ENCODE peak calls at places on chromosome 19, in eight cellular contexts. C is lung, D is left ventricle myocardium inferior, S is aorta, V is ovary, R is uterus, A is mammary epithelial cell, X is endodermal cell. Q is an unnamed sample.

GRCh38 chr19:955803-956746 is 28.1 kb upstream of the WDR18 start:
- DNase-seq in C (no peak), D (no peak), S (no peak), V (no peak), R (no peak), A (no peak), X (no peak), Q (no peak)

GRCh38 chr19:44025217-44025936 is at the start of gene ZNF222:
- DNase-seq in C (peak; percentile 88), D (peak; percentile 80), S (peak; percentile 92), V (peak; percentile 71), R (peak; percentile 83), A (peak; percentile 84), X (peak; percentile 88), Q (peak; percentile 27)

GRCh38 chr19:1410136-1410786 is 2.9 kb downstream of the DAZAP1 start:
- DNase-seq in C (no peak), D (no peak), S (no peak), V (no peak), R (no peak), A (no peak), X (no peak), Q (no peak)

GRCh38 chr19:5578094-5578846 is 10.5 kb upstream of the TINCR start:
- DNase-seq in C (peak; percentile 63), D (peak; percentile 58), S (peak; percentile 66), V (peak; percentile 51), R (peak; percentile 53), A (peak; percentile 35), X (peak; percentile 91), Q (no peak)

GRCh38 chr19:13881231-13881691 is 4.3 kb downstream of the NANOS3 start:
- DNase-seq in C (no peak), D (no peak), S (no peak), V (no peak), R (no peak), A (no peak), X (peak; percentile 85), Q (no peak)

GRCh38 chr19:29089315-29089855 is 123.6 kb downstream of the UQCRFS1 start:
- DNase-seq in C (no peak), D (no peak), S (no peak), V (no peak), R (no peak), A (no peak), X (no peak), Q (no peak)

GRCh38 chr19:5913739-5914357 is at the start of gene CAPS:
- DNase-seq in C (peak; percentile 76), D (peak; percentile 60), S (peak; percentile 81), V (no peak), R (no peak), A (peak; percentile 72), X (no peak), Q (peak; percentile 18)

GRCh38 chr19:2724148-2724557 is 3.0 kb upstream of the DIRAS1 start:
- DNase-seq in C (no peak), D (no peak), S (no peak), V (no peak), R (no peak), A (no peak), X (no peak), Q (no peak)

GRCh38 chr19:7665076-7665475 is 3.8 kb upstream of the RETN start:
- DNase-seq in C (no peak), D (no peak), S (no peak), V (no peak), R (no peak), A (no peak), X (no peak), Q (no peak)

GRCh38 chr19:38815059-38816001 is 2.6 kb upstream of the LGALS4 start:
- DNase-seq in C (no peak), D (no peak), S (no peak), V (no peak), R (no peak), A (no peak), X (peak; percentile 65), Q (no peak)

GRCh38 chr19:17296278-17296677 is 6.9 kb downstream of the ABHD8 start:
- DNase-seq in C (no peak), D (no peak), S (no peak), V (no peak), R (no peak), A (peak; percentile 50), X (no peak), Q (no peak)

GRCh38 chr19:34351382-34351802 is 13.6 kb upstream of the GPI start:
- DNase-seq in C (no peak), D (no peak), S (no peak), V (no peak), R (no peak), A (no peak), X (no peak), Q (no peak)

GRCh38 chr19:44499559-44499958 is 763 bp downstream of the ZNF180 start:
- DNase-seq in C (no peak), D (no peak), S (no peak), V (no peak), R (no peak), A (no peak), X (no peak), Q (no peak)

GRCh38 chr19:16032509-16033135 is 43.7 kb upstream of the TPM4 start:
- DNase-seq in C (no peak), D (no peak), S (no peak), V (no peak), R (no peak), A (no peak), X (peak; percentile 26), Q (no peak)

GRCh38 chr19:3292958-3293529 is 68.6 kb downstream of the CELF5 start:
- DNase-seq in C (no peak), D (no peak), S (no peak), V (no peak), R (no peak), A (no peak), X (no peak), Q (no peak)

GRCh38 chr19:1943661-1944087 is 2.7 kb downstream of the CSNK1G2 start:
- DNase-seq in C (no peak), D (no peak), S (no peak), V (peak; percentile 15), R (no peak), A (no peak), X (no peak), Q (no peak)

GRCh38 chr19:46866407-46867132 is 5.8 kb downstream of the ARHGAP35 start:
- DNase-seq in C (no peak), D (no peak), S (no peak), V (no peak), R (no peak), A (no peak), X (no peak), Q (no peak)
- H3K27ac ChIP-seq in C (peak overlapping the region; percentile 28), D (peak overlapping the region; percentile 98), S (no peak overlapping the region), V (no peak overlapping the region), R (no peak overlapping the region), A (peak overlapping the region; percentile 11), X (no peak overlapping the region), Q (peak overlapping the region; percentile 53)

GRCh38 chr19:4388171-4389063 is 11.9 kb downstream of the SH3GL1 start:
- DNase-seq in C (no peak), D (peak; percentile 35), S (no peak), V (no peak), R (no peak), A (peak; percentile 18), X (no peak), Q (no peak)
- H3K27ac ChIP-seq in C (no peak overlapping the region), D (peak overlapping the region; percentile 86), S (no peak overlapping the region), V (no peak overlapping the region), R (no peak overlapping the region), A (no peak overlapping the region), X (peak overlapping the region; percentile 64), Q (peak overlapping the region; percentile 82)

DNA sequence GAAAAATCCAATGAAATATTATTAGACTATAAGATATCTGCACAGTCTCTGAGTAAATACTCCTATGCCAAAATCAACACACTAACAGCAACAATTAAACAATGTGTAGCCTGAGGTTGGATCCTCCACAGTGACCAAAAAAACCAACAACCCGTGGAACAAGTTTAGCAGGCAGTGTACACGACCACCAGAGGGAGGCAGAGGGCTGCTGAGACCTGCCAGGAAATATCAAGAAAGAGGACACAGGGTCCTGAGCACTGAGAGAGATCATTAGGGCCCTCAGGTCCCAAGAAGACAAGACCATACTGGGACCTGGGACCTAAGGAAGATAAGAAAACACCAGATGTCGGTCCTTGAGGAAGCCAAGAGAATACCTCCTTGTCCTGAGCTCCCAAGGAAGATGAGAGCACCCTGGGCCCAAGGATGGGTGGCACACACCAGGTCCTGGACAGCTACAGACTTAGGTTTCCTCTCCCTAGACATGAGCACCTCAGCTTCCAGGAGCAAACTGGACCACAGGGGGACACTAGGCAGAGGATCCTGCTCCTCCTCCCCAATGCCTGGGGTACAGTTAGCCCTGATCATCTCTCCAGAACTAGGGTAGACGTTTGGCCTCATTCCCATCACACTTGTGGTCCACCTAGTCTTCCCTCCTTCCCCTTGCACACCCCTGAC is 822 bp upstream of the ZNF274 start:
- DNase-seq in C (peak; percentile 30), D (peak; percentile 29), S (peak; percentile 59), V (peak; percentile 36), R (no peak), A (peak; percentile 30), X (peak; percentile 86), Q (peak; percentile 10)
- H3K27ac ChIP-seq in C (peak overlapping the region; percentile 99), D (peak overlapping the region; percentile 98), S (peak overlapping the region; percentile 23), V (peak overlapping the region; percentile 97), R (peak overlapping the region; percentile 96), A (no peak overlapping the region), X (no peak overlapping the region), Q (peak overlapping the region; percentile 99)

GRCh38 chr19:10421240-10421948 is 1.1 kb downstream of the PDE4A start:
- DNase-seq in C (no peak), D (no peak), S (no peak), V (no peak), R (no peak), A (no peak), X (no peak), Q (no peak)
- H3K27ac ChIP-seq in C (no peak overlapping the region), D (no peak overlapping the region), S (no peak overlapping the region), V (no peak overlapping the region), R (no peak overlapping the region), A (no peak overlapping the region), X (no peak overlapping the region), Q (no peak overlapping the region)

GRCh38 chr19:32459199-32459865 is 53.8 kb downstream of the DPY19L3 start:
- DNase-seq in C (no peak), D (no peak), S (no peak), V (no peak), R (no peak), A (no peak), X (no peak), Q (no peak)
- H3K27ac ChIP-seq in C (no peak overlapping the region), D (no peak overlapping the region), S (no peak overlapping the region), V (no peak overlapping the region), R (no peak overlapping the region), A (no peak overlapping the region), X (no peak overlapping the region), Q (no peak overlapping the region)

DNA sequence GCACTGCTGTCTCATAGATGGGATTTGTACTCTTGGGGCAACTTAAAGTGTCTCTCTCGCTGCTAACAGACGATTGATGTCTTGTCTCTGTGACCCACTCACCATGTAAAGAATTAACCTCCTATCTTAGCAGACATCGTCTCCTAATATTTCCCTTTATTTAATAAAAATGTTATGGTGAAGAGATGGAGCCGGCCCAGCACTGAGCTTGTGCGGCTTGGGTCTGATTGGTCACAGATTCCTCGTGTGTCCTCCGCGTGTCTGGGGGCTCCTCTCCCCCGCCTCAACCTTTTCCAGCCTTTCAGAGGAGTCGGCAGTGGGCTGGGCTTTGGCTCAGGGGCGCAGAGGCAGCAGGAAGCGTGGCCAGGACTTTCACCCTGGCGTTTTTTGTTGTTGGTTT is 13.2 kb upstream of the CRTC1 start:
- DNase-seq in C (no peak), D (no peak), S (no peak), V (no peak), R (no peak), A (no peak), X (no peak), Q (no peak)
- H3K27ac ChIP-seq in C (no peak overlapping the region), D (no peak overlapping the region), S (no peak overlapping the region), V (no peak overlapping the region), R (peak overlapping the region; percentile 57), A (no peak overlapping the region), X (no peak overlapping the region), Q (no peak overlapping the region)

Q was measured in epithelial cell of prostate.